ENCODE peak calls at places on chromosomes 7 and 10, in eight cellular contexts. B, S, E, N, A, Z, K and F are unnamed samples.

GRCh38 chr7:70830060-70830395 is 301.9 kb upstream of the GALNT17 start:
- DNase-seq in B (no peak), N (no peak), S (no peak), K (no peak), A (no peak), Z (no peak), E (no peak), F (no peak)

GRCh38 chr7:24778543-24779282 is 21.4 kb upstream of the GSDME start:
- DNase-seq in N (no peak), E (no peak), A (peak), Z (peak), B (no peak), S (peak), K (no peak), F (no peak)

GRCh38 chr7:149496642-149497391 is 792 bp downstream of the ZNF746 start:
- DNase-seq in A (peak), B (peak), S (peak), E (no peak), K (no peak), Z (peak), N (peak), F (no peak)

GRCh38 chr7:41881313-41882130 is 178.6 kb upstream of the INHBA start:
- DNase-seq in E (peak), S (no peak), K (no peak), B (peak), N (no peak), A (no peak), Z (no peak), F (no peak)

GRCh38 chr10:4058514-4059029 is 273.6 kb upstream of the KLF6 start:
- DNase-seq in N (no peak), K (no peak), S (no peak), E (no peak), B (no peak), Z (peak), A (no peak), F (no peak)

GRCh38 chr7:12154119-12154518 is 57.0 kb upstream of the TMEM106B start:
- DNase-seq in B (no peak), S (no peak), N (no peak), A (no peak), E (no peak), Z (no peak), K (no peak), F (no peak)

GRCh38 chr7:73830872-73831655 is at the start of gene CLDN4:
- DNase-seq in N (no peak), E (no peak), A (no peak), Z (peak), B (no peak), S (no peak), K (no peak), F (peak)

GRCh38 chr10:22500567-22501369 is 155.5 kb downstream of the SPAG6 start:
- DNase-seq in N (no peak), S (no peak), A (no peak), B (no peak), K (no peak), Z (peak), E (no peak), F (no peak)

GRCh38 chr7:127616709-127617108 is 1.2 kb downstream of the PAX4 start:
- DNase-seq in B (no peak), E (no peak), K (no peak), Z (no peak), S (no peak), N (no peak), A (no peak), F (no peak)

GRCh38 chr7:30146127-30146612 is 11.4 kb downstream of the MTURN start:
- DNase-seq in Z (no peak), E (no peak), S (no peak), A (no peak), B (no peak), K (no peak), N (no peak), F (no peak)

GRCh38 chr7:92953657-92954056 is 117.3 kb upstream of the CDK6 start:
- DNase-seq in N (no peak), K (no peak), A (no peak), Z (no peak), S (no peak), E (no peak), B (no peak), F (no peak)

GRCh38 chr7:55081854-55082603 is 63.2 kb downstream of the EGFR start:
- DNase-seq in S (no peak), E (no peak), K (no peak), A (no peak), N (no peak), B (no peak), Z (peak), F (no peak)